ENCODE peak calls at places on chromosomes 5 and 9, in nine cellular contexts. Z, O, T, B, U, Q, F, W and P are unnamed samples.

GRCh38 chr9:98635374-98635773 is 73.4 kb downstream of the GABBR2 start:
- DNase-seq in Z (no peak), F (no peak), U (no peak), T (no peak), B (peak; percentile 62), O (no peak), Q (no peak), W (no peak), P (no peak)

GRCh38 chr9:137237759-137238726 is 3.0 kb upstream of the TUBB4B start:
- DNase-seq in Q (peak; percentile 64), F (no peak), U (no peak), B (no peak), T (no peak), O (peak; percentile 20), Z (no peak), W (no peak), P (no peak)

GRCh38 chr9:98471185-98471584 is 215.7 kb upstream of the TBC1D2 start:
- DNase-seq in F (no peak), B (no peak), T (no peak), Z (no peak), Q (no peak), W (no peak), U (no peak), O (no peak), P (no peak)

GRCh38 chr9:14310247-14310646 is 3.7 kb downstream of the NFIB start:
- DNase-seq in Z (no peak), B (no peak), U (no peak), T (no peak), Q (no peak), O (no peak), W (no peak), F (no peak), P (no peak)

GRCh38 chr9:115117999-115118470 is at the start of gene TNC:
- DNase-seq in Z (no peak), B (peak; percentile 92), W (no peak), T (no peak), F (no peak), O (peak; percentile 1), Q (peak; percentile 73), U (peak; percentile 70), P (no peak)

GRCh38 chr9:23677446-23677845 is 148.6 kb downstream of the ELAVL2 start:
- DNase-seq in Q (no peak), T (no peak), U (no peak), B (no peak), W (no peak), F (no peak), O (no peak), Z (no peak), P (no peak)

GRCh38 chr5:54601832-54602231 is 84.3 kb downstream of the SNX18 start:
- DNase-seq in Z (no peak), F (no peak), B (no peak), Q (no peak), O (no peak), W (no peak), U (peak; percentile 74), T (no peak), P (no peak)

GRCh38 chr5:138354926-138355378 is 2.5 kb downstream of the KDM3B start:
- DNase-seq in F (peak; percentile 54), Z (peak; percentile 77), B (peak; percentile 77), T (peak; percentile 25), Q (no peak), W (peak; percentile 43), O (no peak), U (peak; percentile 83), P (no peak)

GRCh38 chr5:26921439-26921838 is 116.9 kb downstream of the CDH9 start:
- DNase-seq in T (no peak), W (no peak), U (no peak), Q (no peak), Z (no peak), B (no peak), F (no peak), O (no peak), P (no peak)

GRCh38 chr5:175585573-175585972 is 72.3 kb upstream of the HRH2 start:
- DNase-seq in Z (no peak), B (no peak), T (no peak), F (no peak), W (no peak), O (no peak), U (no peak), Q (no peak), P (no peak)

GRCh38 chr5:122458278-122458872 is 146.3 kb downstream of the SNCAIP start:
- DNase-seq in F (no peak), B (peak; percentile 24), U (peak; percentile 29), Z (no peak), Q (no peak), T (no peak), W (no peak), O (no peak), P (no peak)

GRCh38 chr9:93231121-93231694 is 47.3 kb downstream of the WNK2 start:
- DNase-seq in Z (no peak), O (no peak), W (no peak), U (no peak), Q (no peak), T (no peak), F (no peak), B (no peak), P (no peak)

GRCh38 chr5:131430794-131431193 is 166.9 kb downstream of the CDC42SE2 start:
- DNase-seq in Z (no peak), B (peak; percentile 58), O (no peak), W (no peak), T (no peak), F (no peak), Q (no peak), U (peak; percentile 8), P (no peak)

GRCh38 chr9:137873408-137873807 is 4.2 kb upstream of the CACNA1B start:
- DNase-seq in Z (no peak), Q (no peak), W (no peak), B (no peak), T (no peak), U (no peak), F (no peak), O (no peak), P (no peak)

GRCh38 chr5:132501961-132502931 is 11.7 kb upstream of the IRF1 start:
- DNase-seq in Q (no peak), T (no peak), U (no peak), B (peak; percentile 69), F (no peak), W (no peak), Z (no peak), O (no peak), P (peak; percentile 72)

GRCh38 chr5:39891376-39891775 is 466.6 kb upstream of the DAB2 start:
- DNase-seq in F (no peak), U (peak; percentile 43), O (no peak), Z (no peak), T (no peak), B (no peak), W (no peak), Q (no peak), P (no peak)

GRCh38 chr5:34012791-34013190 is 4.9 kb upstream of the AMACR start:
- DNase-seq in B (peak; percentile 34), T (no peak), W (no peak), U (peak; percentile 87), Q (no peak), Z (no peak), O (no peak), F (no peak), P (peak; percentile 74)

GRCh38 chr5:98463222-98463621 is 310.2 kb upstream of the RGMB start:
- DNase-seq in T (no peak), O (no peak), W (no peak), Z (no peak), Q (no peak), F (no peak), B (no peak), U (no peak), P (no peak)